ENCODE peak calls at places on chromosomes 16 and 17, in five cellular contexts. One of them, this sample, is unnamed. For H3K4me1 and H3K9me3, the result is how much of the 10 kb centered on the place peaks cover.

GRCh38 chr16:66988197-66988788 is at the start of gene CES4A:
- DNase-seq in heart right ventricle: no peak
- DNase-seq in CD8-positive, alpha-beta memory T cell: no peak
- DNase-seq in NT2/D1: no peak
- DNase-seq in psoas muscle: peak
- DNase-seq in this sample: no peak

GRCh38 chr17:70047619-70048018 is 27.4 kb upstream of the KCNJ16 start:
- DNase-seq in heart right ventricle: no peak
- DNase-seq in CD8-positive, alpha-beta memory T cell: no peak
- DNase-seq in NT2/D1: no peak
- DNase-seq in psoas muscle: no peak
- DNase-seq in this sample: no peak

GRCh38 chr17:59094921-59095530 is 11.7 kb downstream of the TRIM37 start:
- DNase-seq in heart right ventricle: no peak
- DNase-seq in CD8-positive, alpha-beta memory T cell: no peak
- DNase-seq in NT2/D1: no peak
- DNase-seq in psoas muscle: no peak
- DNase-seq in this sample: no peak

GRCh38 chr16:518858-519257 is 8.7 kb upstream of the CAPN15 start:
- DNase-seq in heart right ventricle: no peak
- DNase-seq in CD8-positive, alpha-beta memory T cell: no peak
- DNase-seq in NT2/D1: no peak
- DNase-seq in psoas muscle: no peak
- DNase-seq in this sample: no peak

GRCh38 chr16:30602595-30603277 is 7.5 kb downstream of the ZNF689 start:
- DNase-seq in heart right ventricle: no peak
- DNase-seq in CD8-positive, alpha-beta memory T cell: no peak
- DNase-seq in NT2/D1: no peak
- DNase-seq in psoas muscle: no peak
- DNase-seq in this sample: no peak

GRCh38 chr17:77372444-77373297 is 231.9 kb downstream of the SEC14L1 start:
- DNase-seq in heart right ventricle: peak
- DNase-seq in CD8-positive, alpha-beta memory T cell: peak
- DNase-seq in NT2/D1: no peak
- DNase-seq in psoas muscle: peak
- DNase-seq in this sample: no peak

GRCh38 chr17:20266806-20267458 is 200.4 kb downstream of the LGALS9B start:
- DNase-seq in heart right ventricle: no peak
- DNase-seq in CD8-positive, alpha-beta memory T cell: no peak
- DNase-seq in NT2/D1: no peak
- DNase-seq in psoas muscle: no peak
- DNase-seq in this sample: no peak

GRCh38 chr17:28335201-28335958 is at the start of the genes IFT20 and TNFAIP1:
- DNase-seq in heart right ventricle: peak
- DNase-seq in CD8-positive, alpha-beta memory T cell: peak
- DNase-seq in NT2/D1: peak
- DNase-seq in psoas muscle: peak
- DNase-seq in this sample: peak

GRCh38 chr17:17129466-17129865 is 76.7 kb downstream of the PLD6 start:
- DNase-seq in heart right ventricle: no peak
- DNase-seq in CD8-positive, alpha-beta memory T cell: no peak
- DNase-seq in NT2/D1: no peak
- DNase-seq in psoas muscle: peak
- DNase-seq in this sample: no peak

GRCh38 chr16:10367616-10368188 is 18.2 kb upstream of the ATF7IP2 start:
- DNase-seq in heart right ventricle: no peak
- DNase-seq in CD8-positive, alpha-beta memory T cell: no peak
- DNase-seq in NT2/D1: no peak
- DNase-seq in psoas muscle: no peak
- DNase-seq in this sample: no peak

GRCh38 chr17:5718751-5719150 is 134.4 kb upstream of the NLRP1 start:
- DNase-seq in heart right ventricle: no peak
- DNase-seq in CD8-positive, alpha-beta memory T cell: no peak
- DNase-seq in NT2/D1: no peak
- DNase-seq in psoas muscle: no peak
- DNase-seq in this sample: no peak

GRCh38 chr17:794876-795275 is 12.7 kb downstream of the MRM3 start:
- DNase-seq in heart right ventricle: peak
- DNase-seq in CD8-positive, alpha-beta memory T cell: peak
- DNase-seq in NT2/D1: no peak
- DNase-seq in psoas muscle: peak
- DNase-seq in this sample: no peak

GRCh38 chr17:69575346-69575761 is 160.9 kb downstream of the MAP2K6 start:
- DNase-seq in heart right ventricle: no peak
- DNase-seq in CD8-positive, alpha-beta memory T cell: no peak
- DNase-seq in NT2/D1: no peak
- DNase-seq in psoas muscle: no peak
- DNase-seq in this sample: no peak

GRCh38 chr17:44916781-44917241 is 1.5 kb upstream of the GFAP start:
- DNase-seq in heart right ventricle: peak
- DNase-seq in CD8-positive, alpha-beta memory T cell: no peak
- DNase-seq in NT2/D1: no peak
- DNase-seq in psoas muscle: peak
- DNase-seq in this sample: no peak

GRCh38 chr17:1110844-1111598 is 68.8 kb downstream of the ABR start:
- DNase-seq in heart right ventricle: peak
- DNase-seq in CD8-positive, alpha-beta memory T cell: no peak
- DNase-seq in NT2/D1: no peak
- DNase-seq in psoas muscle: peak
- DNase-seq in this sample: no peak

GRCh38 chr16:11560701-11561439 is 25.8 kb downstream of the LITAF start:
- DNase-seq in heart right ventricle: no peak
- DNase-seq in CD8-positive, alpha-beta memory T cell: peak
- DNase-seq in NT2/D1: no peak
- DNase-seq in psoas muscle: no peak
- DNase-seq in this sample: no peak

GRCh38 chr16:66508261-66508913 is 41.5 kb downstream of the TK2 start:
- DNase-seq in heart right ventricle: no peak
- DNase-seq in CD8-positive, alpha-beta memory T cell: no peak
- DNase-seq in NT2/D1: no peak
- DNase-seq in psoas muscle: no peak
- DNase-seq in this sample: no peak

GRCh38 chr17:42200702-42201101 is 6.4 kb upstream of the GHDC start:
- DNase-seq in heart right ventricle: peak
- DNase-seq in CD8-positive, alpha-beta memory T cell: no peak
- DNase-seq in NT2/D1: no peak
- DNase-seq in psoas muscle: no peak
- DNase-seq in this sample: no peak

GRCh38 chr16:68353366-68353765 is 42.5 kb downstream of the PRMT7 start:
- DNase-seq in heart right ventricle: no peak
- DNase-seq in CD8-positive, alpha-beta memory T cell: no peak
- DNase-seq in NT2/D1: no peak
- DNase-seq in psoas muscle: no peak
- DNase-seq in this sample: no peak

GRCh38 chr16:52283018-52283417 is 263.9 kb downstream of the TOX3 start:
- DNase-seq in heart right ventricle: no peak
- DNase-seq in CD8-positive, alpha-beta memory T cell: no peak
- DNase-seq in NT2/D1: no peak
- DNase-seq in psoas muscle: no peak
- DNase-seq in this sample: no peak

GRCh38 chr16:89729293-89729692 is 8.0 kb downstream of the ZNF276 start:
- DNase-seq in heart right ventricle: no peak
- DNase-seq in CD8-positive, alpha-beta memory T cell: no peak
- DNase-seq in NT2/D1: no peak
- DNase-seq in psoas muscle: no peak
- DNase-seq in this sample: no peak

GRCh38 chr16:85800321-85800669 is 800 bp downstream of the COX4I1 start:
- DNase-seq in heart right ventricle: no peak
- DNase-seq in CD8-positive, alpha-beta memory T cell: no peak
- DNase-seq in NT2/D1: no peak
- DNase-seq in psoas muscle: no peak
- DNase-seq in this sample: no peak

GRCh38 chr17:19508327-19508867 is 25.3 kb upstream of the SLC47A1 start:
- DNase-seq in heart right ventricle: peak
- DNase-seq in CD8-positive, alpha-beta memory T cell: no peak
- DNase-seq in NT2/D1: no peak
- DNase-seq in psoas muscle: peak
- DNase-seq in this sample: peak

GRCh38 chr16:27883576-27883975 is 179.9 kb downstream of the GSG1L start:
- DNase-seq in heart right ventricle: no peak
- DNase-seq in CD8-positive, alpha-beta memory T cell: no peak
- DNase-seq in NT2/D1: no peak
- DNase-seq in psoas muscle: no peak
- DNase-seq in this sample: no peak

GRCh38 chr16:58234831-58235595 is 37.1 kb upstream of the CSNK2A2 start:
- DNase-seq in heart right ventricle: no peak
- DNase-seq in CD8-positive, alpha-beta memory T cell: no peak
- DNase-seq in NT2/D1: no peak
- DNase-seq in psoas muscle: no peak
- DNase-seq in this sample: no peak

GRCh38 chr16:84367297-84367680 is 1.0 kb upstream of the ATP2C2 start:
- DNase-seq in heart right ventricle: no peak
- DNase-seq in CD8-positive, alpha-beta memory T cell: no peak
- DNase-seq in NT2/D1: no peak
- DNase-seq in psoas muscle: no peak
- DNase-seq in this sample: no peak

GRCh38 chr16:57629516-57630401 is 1.3 kb downstream of the ADGRG1 start:
- DNase-seq in heart right ventricle: peak
- DNase-seq in CD8-positive, alpha-beta memory T cell: no peak
- DNase-seq in NT2/D1: no peak
- DNase-seq in psoas muscle: no peak
- DNase-seq in this sample: no peak

GRCh38 chr16:47721016-47721673 is 260.0 kb downstream of the PHKB start:
- DNase-seq in heart right ventricle: no peak
- DNase-seq in CD8-positive, alpha-beta memory T cell: no peak
- DNase-seq in NT2/D1: no peak
- DNase-seq in psoas muscle: no peak
- DNase-seq in this sample: no peak

GRCh38 chr17:51496378-51496777 is 236.0 kb downstream of the UTP18 start:
- DNase-seq in heart right ventricle: no peak
- DNase-seq in CD8-positive, alpha-beta memory T cell: no peak
- DNase-seq in NT2/D1: no peak
- DNase-seq in psoas muscle: no peak
- DNase-seq in this sample: no peak

GRCh38 chr16:78213751-78214150 is 114.3 kb downstream of the WWOX start:
- DNase-seq in heart right ventricle: no peak
- DNase-seq in CD8-positive, alpha-beta memory T cell: no peak
- DNase-seq in NT2/D1: no peak
- DNase-seq in psoas muscle: no peak
- DNase-seq in this sample: no peak

GRCh38 chr17:3448059-3448630 is 14.5 kb upstream of the OR1E2 start:
- DNase-seq in heart right ventricle: no peak
- DNase-seq in CD8-positive, alpha-beta memory T cell: no peak
- DNase-seq in NT2/D1: no peak
- DNase-seq in psoas muscle: no peak
- DNase-seq in this sample: no peak

GRCh38 chr17:73013299-73013698 is 79.2 kb downstream of the SLC39A11 start:
- DNase-seq in heart right ventricle: no peak
- DNase-seq in CD8-positive, alpha-beta memory T cell: no peak
- DNase-seq in NT2/D1: no peak
- DNase-seq in psoas muscle: no peak
- DNase-seq in this sample: no peak

GRCh38 chr17:1484586-1485310 is 7.7 kb downstream of the MYO1C start:
- DNase-seq in heart right ventricle: peak
- DNase-seq in CD8-positive, alpha-beta memory T cell: peak
- DNase-seq in NT2/D1: no peak
- DNase-seq in psoas muscle: no peak
- DNase-seq in this sample: no peak

GRCh38 chr16:84947022-84947421 is 64.3 kb downstream of the ZDHHC7 start:
- DNase-seq in heart right ventricle: no peak
- DNase-seq in CD8-positive, alpha-beta memory T cell: no peak
- DNase-seq in NT2/D1: no peak
- DNase-seq in psoas muscle: no peak
- DNase-seq in this sample: no peak

GRCh38 chr16:5438591-5438990 is 341.0 kb upstream of the EEF2KMT start:
- DNase-seq in heart right ventricle: no peak
- DNase-seq in CD8-positive, alpha-beta memory T cell: no peak
- DNase-seq in NT2/D1: no peak
- DNase-seq in psoas muscle: no peak
- DNase-seq in this sample: no peak

DNA sequence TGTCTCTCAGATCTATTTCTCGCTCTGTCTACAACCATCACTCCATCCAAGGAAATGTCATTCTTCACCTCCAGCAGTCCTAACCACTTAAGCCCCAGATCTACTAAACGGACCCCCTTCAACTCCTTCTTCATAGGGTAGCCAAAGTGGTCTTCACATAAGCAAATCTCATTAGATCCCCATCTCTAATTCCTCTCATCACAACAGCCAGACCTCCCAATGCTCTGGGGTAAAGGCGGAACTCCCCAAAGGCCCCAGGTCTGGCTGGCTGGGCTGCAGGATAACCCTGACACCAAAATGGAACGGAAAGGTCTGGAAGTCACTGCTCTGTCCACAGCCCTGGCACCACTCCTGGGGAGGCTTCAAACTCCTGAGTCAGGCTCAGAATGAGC is 11.1 kb downstream of the ST3GAL2 start:
- DNase-seq in heart right ventricle: no peak
- DNase-seq in CD8-positive, alpha-beta memory T cell: no peak
- DNase-seq in NT2/D1: no peak
- DNase-seq in psoas muscle: no peak
- DNase-seq in this sample: no peak
- H3K4me1 ChIP-seq in heart right ventricle: half or more
- H3K4me1 ChIP-seq in CD8-positive, alpha-beta memory T cell: under half
- H3K4me1 ChIP-seq in NT2/D1: under half
- H3K4me1 ChIP-seq in psoas muscle: half or more
- H3K4me1 ChIP-seq in this sample: under half

GRCh38 chr17:38943607-38944006 is 18.2 kb downstream of the LASP1NB start:
- DNase-seq in heart right ventricle: no peak
- DNase-seq in CD8-positive, alpha-beta memory T cell: no peak
- DNase-seq in NT2/D1: no peak
- DNase-seq in psoas muscle: no peak
- DNase-seq in this sample: no peak

GRCh38 chr17:38942641-38943040 is 17.2 kb downstream of the LASP1NB start:
- DNase-seq in heart right ventricle: no peak
- DNase-seq in CD8-positive, alpha-beta memory T cell: no peak
- DNase-seq in NT2/D1: no peak
- DNase-seq in psoas muscle: no peak
- DNase-seq in this sample: no peak

DNA sequence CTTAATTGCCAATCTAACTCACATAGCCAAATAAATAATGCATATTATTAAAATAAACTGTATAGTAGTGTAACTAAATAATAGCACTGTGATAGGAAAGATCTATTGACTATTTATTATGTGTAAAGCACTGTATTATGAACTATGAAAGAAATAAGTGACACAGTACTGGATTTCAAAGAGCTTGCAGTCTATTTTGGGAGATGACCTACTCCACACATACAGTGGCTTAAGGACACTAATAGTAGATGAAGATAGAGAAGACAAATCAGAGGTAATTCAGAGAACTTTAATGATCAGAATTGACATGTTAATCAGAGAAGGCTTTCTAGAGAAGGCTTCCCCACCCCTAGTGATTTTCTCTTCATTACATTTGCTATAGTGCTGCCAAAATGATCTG is 14.6 kb downstream of the LASP1NB start:
- DNase-seq in heart right ventricle: no peak
- DNase-seq in CD8-positive, alpha-beta memory T cell: no peak
- DNase-seq in NT2/D1: no peak
- DNase-seq in psoas muscle: no peak
- DNase-seq in this sample: no peak
- H3K9me3 ChIP-seq in heart right ventricle: under half
- H3K9me3 ChIP-seq in CD8-positive, alpha-beta memory T cell: under half
- H3K9me3 ChIP-seq in NT2/D1: under half
- H3K9me3 ChIP-seq in psoas muscle: under half
- H3K9me3 ChIP-seq in this sample: under half

GRCh38 chr17:8175795-8176196 is 384 bp downstream of the TMEM107 start:
- DNase-seq in heart right ventricle: no peak
- DNase-seq in CD8-positive, alpha-beta memory T cell: no peak
- DNase-seq in NT2/D1: no peak
- DNase-seq in psoas muscle: no peak
- DNase-seq in this sample: no peak
- H3K4me1 ChIP-seq in heart right ventricle: under half
- H3K4me1 ChIP-seq in CD8-positive, alpha-beta memory T cell: under half
- H3K4me1 ChIP-seq in NT2/D1: under half
- H3K4me1 ChIP-seq in psoas muscle: under half
- H3K4me1 ChIP-seq in this sample: under half

GRCh38 chr17:13265306-13265705 is 247.5 kb upstream of the ELAC2 start:
- DNase-seq in heart right ventricle: no peak
- DNase-seq in CD8-positive, alpha-beta memory T cell: no peak
- DNase-seq in NT2/D1: no peak
- DNase-seq in psoas muscle: no peak
- DNase-seq in this sample: no peak
- H3K9me3 ChIP-seq in heart right ventricle: under half
- H3K9me3 ChIP-seq in CD8-positive, alpha-beta memory T cell: under half
- H3K9me3 ChIP-seq in NT2/D1: under half
- H3K9me3 ChIP-seq in psoas muscle: under half
- H3K9me3 ChIP-seq in this sample: under half

This sample was measured in iPS DF 6.9.